ENCODE peak calls at places on chromosomes 16 and 17, in five cellular contexts. W, U, T, O and B are unnamed samples.

GRCh38 chr16:50197582-50197981 is 44.5 kb downstream of the TENT4B start:
- DNase-seq in W (no peak), U (no peak), T (no peak), O (peak), B (no peak)

GRCh38 chr17:44108440-44109311 is 14.8 kb downstream of the HDAC5 start:
- DNase-seq in W (no peak), U (no peak), T (peak), O (no peak), B (peak)

GRCh38 chr16:17377360-17378324 is 93.1 kb downstream of the XYLT1 start:
- DNase-seq in W (no peak), U (no peak), T (no peak), O (peak), B (peak)

GRCh38 chr16:1909661-1910231 is 8.5 kb downstream of the HS3ST6 start:
- DNase-seq in W (peak), U (no peak), T (peak), O (no peak), B (no peak)

GRCh38 chr17:35448899-35449227 is 297 bp upstream of the SLFN13 start:
- DNase-seq in W (no peak), U (no peak), T (no peak), O (no peak), B (no peak)

GRCh38 chr16:86389566-86390328 is 120.6 kb upstream of the FOXF1 start:
- DNase-seq in W (no peak), U (no peak), T (no peak), O (no peak), B (no peak)

GRCh38 chr17:1752425-1752941 is 9.4 kb upstream of the SERPINF1 start:
- DNase-seq in W (no peak), U (no peak), T (peak), O (peak), B (no peak)

GRCh38 chr17:7897773-7898172 is 9.2 kb downstream of the CHD3 start:
- DNase-seq in W (no peak), U (no peak), T (no peak), O (no peak), B (peak)

GRCh38 chr17:5773942-5774341 is 189.6 kb upstream of the NLRP1 start:
- DNase-seq in W (no peak), U (no peak), T (no peak), O (no peak), B (no peak)

GRCh38 chr16:74578838-74579237 is 28.1 kb downstream of the GLG1 start:
- DNase-seq in W (no peak), U (no peak), T (no peak), O (no peak), B (no peak)

GRCh38 chr17:18259621-18260331 is 686 bp upstream of the MIEF2 start:
- DNase-seq in W (no peak), U (no peak), T (peak), O (no peak), B (no peak)

GRCh38 chr16:81624718-81625543 is 154.2 kb upstream of the PLCG2 start:
- DNase-seq in W (no peak), U (no peak), T (peak), O (no peak), B (no peak)

GRCh38 chr17:83053779-83054451 is 25.5 kb upstream of the METRNL start:
- DNase-seq in W (peak), U (no peak), T (no peak), O (peak), B (no peak)

GRCh38 chr17:67689534-67690177 is 28.1 kb upstream of the NOL11 start:
- DNase-seq in W (peak), U (no peak), T (peak), O (peak), B (peak)

GRCh38 chr16:57984443-57985203 is 13.7 kb upstream of the CNGB1 start:
- DNase-seq in W (peak), U (peak), T (peak), O (no peak), B (peak)

GRCh38 chr17:304461-304860 is 48.1 kb downstream of the RPH3AL start:
- DNase-seq in W (no peak), U (no peak), T (no peak), O (no peak), B (peak)

GRCh38 chr16:84229421-84229820 is 10.4 kb downstream of the KCNG4 start:
- DNase-seq in W (no peak), U (no peak), T (no peak), O (no peak), B (no peak)

GRCh38 chr17:7435676-7436555 is 681 bp downstream of the TMEM102 start:
- DNase-seq in W (peak), U (no peak), T (peak), O (peak), B (peak)

GRCh38 chr17:50560931-50561750 is 626 bp downstream of the CACNA1G start:
- DNase-seq in W (no peak), U (no peak), T (no peak), O (no peak), B (no peak)

GRCh38 chr17:37391146-37391545 is 15.4 kb downstream of the C17orf78 start:
- DNase-seq in W (no peak), U (no peak), T (no peak), O (no peak), B (no peak)

GRCh38 chr16:86984975-86985655 is 332.1 kb downstream of the C16orf95 start:
- DNase-seq in W (no peak), U (no peak), T (no peak), O (no peak), B (no peak)

GRCh38 chr16:21554795-21555585 is 44.4 kb upstream of the METTL9 start:
- DNase-seq in W (peak), U (peak), T (peak), O (peak), B (peak)
- H3K4me3 ChIP-seq in W (no peak), U (peak), T (peak), O (peak), B (no peak)

GRCh38 chr16:15739940-15740339 is 89.9 kb downstream of the NDE1 start:
- DNase-seq in W (no peak), U (no peak), T (no peak), O (no peak), B (no peak)

GRCh38 chr16:15742716-15743115 is 92.7 kb downstream of the NDE1 start:
- DNase-seq in W (no peak), U (no peak), T (no peak), O (no peak), B (no peak)

GRCh38 chr16:15743657-15744056 is 93.6 kb downstream of the NDE1 start:
- DNase-seq in W (no peak), U (no peak), T (no peak), O (no peak), B (no peak)

GRCh38 chr16:15739449-15739848 is 89.4 kb downstream of the NDE1 start:
- DNase-seq in W (no peak), U (no peak), T (no peak), O (no peak), B (no peak)

GRCh38 chr16:15741207-15741871 is 91.3 kb downstream of the NDE1 start:
- DNase-seq in W (no peak), U (no peak), T (no peak), O (peak), B (no peak)
- TF ChIP-seq CTCF in W (no peak), U (no peak), T (no peak), O (no peak), B (no peak)

GRCh38 chr17:2852211-2852610 is 56.0 kb downstream of the RAP1GAP2 start:
- DNase-seq in W (no peak), U (no peak), T (no peak), O (peak), B (no peak)
- H3K4me3 ChIP-seq in W (no peak), U (no peak), T (no peak), O (peak), B (no peak)

GRCh38 chr17:3691539-3692166 is 4.3 kb downstream of the P2RX5 start:
- DNase-seq in W (no peak), U (no peak), T (no peak), O (peak), B (no peak)
- TF ChIP-seq CTCF in W (no peak), U (no peak), T (no peak), O (peak), B (no peak)

GRCh38 chr17:68807998-68808772 is 147.0 kb downstream of the ABCA8 start:
- DNase-seq in W (no peak), U (no peak), T (no peak), O (no peak), B (no peak)
- H3K4me3 ChIP-seq in W (no peak), U (no peak), T (no peak), O (no peak), B (no peak)

GRCh38 chr16:89120921-89121351 is 27.3 kb downstream of the ACSF3 start:
- DNase-seq in W (no peak), U (no peak), T (no peak), O (no peak), B (no peak)

GRCh38 chr16:89121691-89122321 is 28.2 kb downstream of the ACSF3 start:
- DNase-seq in W (no peak), U (no peak), T (no peak), O (no peak), B (no peak)

GRCh38 chr16:89123001-89123830 is 29.6 kb downstream of the ACSF3 start:
- DNase-seq in W (no peak), U (no peak), T (no peak), O (no peak), B (no peak)

GRCh38 chr16:89123831-89124100 is 30.1 kb downstream of the ACSF3 start:
- DNase-seq in W (no peak), U (no peak), T (no peak), O (no peak), B (no peak)

GRCh38 chr16:89122322-89122831 is 28.7 kb downstream of the ACSF3 start:
- DNase-seq in W (no peak), U (no peak), T (no peak), O (peak), B (no peak)
- TF ChIP-seq CTCF in W (no peak), U (no peak), T (no peak), O (peak), B (no peak)

DNA sequence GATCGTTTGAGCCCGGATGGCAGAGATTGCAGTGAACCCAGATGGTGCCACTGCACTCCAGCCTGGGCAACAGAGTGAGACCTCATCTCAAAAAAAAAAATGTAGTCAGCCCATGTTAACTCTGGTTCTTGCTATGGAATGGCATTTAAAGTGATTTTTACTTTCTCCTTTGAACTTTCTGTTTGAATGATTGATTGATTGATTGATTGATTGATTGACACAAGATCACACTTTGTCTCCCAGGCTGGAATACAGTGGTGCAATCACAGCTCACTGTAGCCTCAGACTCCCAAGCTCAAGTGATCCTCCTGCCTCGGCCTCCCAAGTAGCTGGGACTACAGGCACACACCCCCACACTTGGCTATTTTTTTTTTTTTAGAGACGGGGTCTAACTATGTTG is 17.0 kb downstream of the SMTNL2 start:
- DNase-seq in W (no peak), U (no peak), T (no peak), O (no peak), B (no peak)
- H3K4me3 ChIP-seq in W (no peak), U (no peak), T (no peak), O (no peak), B (no peak)

GRCh38 chr17:55845385-55845784 is 94.5 kb downstream of the PCTP start:
- DNase-seq in W (peak), U (no peak), T (no peak), O (no peak), B (peak)
- TF ChIP-seq CTCF in W (no peak), U (peak), T (no peak), O (no peak), B (peak)

GRCh38 chr16:23072769-23073549 is 76.3 kb downstream of the USP31 start:
- DNase-seq in W (no peak), U (no peak), T (no peak), O (no peak), B (no peak)
- H3K4me3 ChIP-seq in W (no peak), U (no peak), T (no peak), O (no peak), B (no peak)

DNA sequence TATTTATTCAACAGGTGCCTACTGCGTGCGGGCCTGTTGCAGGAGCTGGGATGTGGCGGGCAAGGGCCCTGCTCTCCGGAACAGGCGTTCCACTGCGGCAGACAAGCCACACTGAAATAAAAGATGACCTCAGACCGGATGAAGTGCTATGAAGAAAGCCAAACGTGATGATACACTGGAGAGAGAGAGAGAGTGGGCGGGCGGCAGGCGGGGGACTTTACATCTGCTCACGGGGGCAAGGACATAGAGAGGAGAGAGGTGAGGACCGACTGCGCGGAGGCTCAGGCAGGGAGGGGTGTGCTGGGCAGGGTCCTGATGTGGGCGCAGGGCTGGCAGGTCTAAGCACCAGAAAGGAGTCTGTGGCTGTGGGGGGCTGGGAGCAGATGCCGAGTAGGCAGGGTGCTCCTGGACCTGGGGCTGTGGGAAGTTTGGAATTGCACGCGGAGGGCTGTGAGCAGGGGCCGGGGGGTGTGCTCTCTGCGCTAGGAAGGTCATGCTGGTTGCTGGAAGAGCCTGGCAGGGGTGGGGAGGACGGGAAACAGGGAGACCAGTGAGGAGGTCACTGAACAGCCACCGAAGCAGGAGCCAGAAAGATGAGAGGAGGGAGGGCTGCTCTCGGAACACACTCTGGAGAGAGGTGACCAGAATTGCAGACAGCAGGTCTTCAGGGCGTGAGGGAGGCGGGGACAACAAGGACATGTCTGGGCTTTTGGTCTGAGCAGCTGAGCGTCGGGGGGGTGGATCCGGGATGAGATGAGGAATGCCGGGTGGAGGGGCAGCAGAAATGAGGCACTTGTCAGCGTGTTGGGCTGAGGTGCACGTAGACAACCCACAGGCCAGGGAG is 9.9 kb downstream of the MXRA7 start:
- DNase-seq in W (no peak), U (no peak), T (no peak), O (no peak), B (peak)
- TF ChIP-seq CTCF in W (no peak), U (no peak), T (no peak), O (no peak), B (no peak)